ENCODE peak calls at places on chromosomes 6 and 20, in four cellular contexts. T is GM23248, L is mesenchymal stem cell, H is aorta. Q is an unnamed sample.

GRCh38 chr6:31847276-31847978 is 15.2 kb downstream of the NEU1 start:
- DNase-seq in T (no peak), L (no peak), H (no peak), Q (no peak)

GRCh38 chr6:107144014-107144413 is 28.7 kb upstream of the BEND3 start:
- DNase-seq in T (no peak), L (no peak), H (no peak), Q (no peak)

GRCh38 chr20:10861619-10862018 is 187.8 kb upstream of the JAG1 start:
- DNase-seq in T (no peak), L (no peak), H (no peak), Q (no peak)

GRCh38 chr20:48679603-48680002 is 148.2 kb downstream of the PREX1 start:
- DNase-seq in T (no peak), L (no peak), H (peak), Q (peak)

GRCh38 chr6:85594197-85594930 is 706 bp upstream of the SNX14 start:
- DNase-seq in T (peak), L (no peak), H (no peak), Q (peak)

GRCh38 chr6:136921521-136921935 is 573 bp upstream of the SLC35D3 start:
- DNase-seq in T (peak), L (no peak), H (no peak), Q (no peak)

GRCh38 chr6:111759836-111760785 is 113.1 kb downstream of the FYN start:
- DNase-seq in T (peak), L (no peak), H (no peak), Q (peak)

GRCh38 chr20:17872434-17872833 is 96.2 kb downstream of the SNX5 start:
- DNase-seq in T (no peak), L (no peak), H (peak), Q (no peak)

GRCh38 chr20:57439432-57439831 is 48.2 kb downstream of the RBM38 start:
- DNase-seq in T (peak), L (no peak), H (peak), Q (no peak)

GRCh38 chr20:56440346-56441007 is 27.9 kb upstream of the RTF2 start:
- DNase-seq in T (no peak), L (peak), H (no peak), Q (no peak)

GRCh38 chr6:47335456-47335855 is 25.8 kb upstream of the TNFRSF21 start:
- DNase-seq in T (no peak), L (no peak), H (no peak), Q (no peak)

GRCh38 chr20:43448748-43449535 is 8.8 kb upstream of the SRSF6 start:
- DNase-seq in T (peak), L (peak), H (no peak), Q (peak)

DNA sequence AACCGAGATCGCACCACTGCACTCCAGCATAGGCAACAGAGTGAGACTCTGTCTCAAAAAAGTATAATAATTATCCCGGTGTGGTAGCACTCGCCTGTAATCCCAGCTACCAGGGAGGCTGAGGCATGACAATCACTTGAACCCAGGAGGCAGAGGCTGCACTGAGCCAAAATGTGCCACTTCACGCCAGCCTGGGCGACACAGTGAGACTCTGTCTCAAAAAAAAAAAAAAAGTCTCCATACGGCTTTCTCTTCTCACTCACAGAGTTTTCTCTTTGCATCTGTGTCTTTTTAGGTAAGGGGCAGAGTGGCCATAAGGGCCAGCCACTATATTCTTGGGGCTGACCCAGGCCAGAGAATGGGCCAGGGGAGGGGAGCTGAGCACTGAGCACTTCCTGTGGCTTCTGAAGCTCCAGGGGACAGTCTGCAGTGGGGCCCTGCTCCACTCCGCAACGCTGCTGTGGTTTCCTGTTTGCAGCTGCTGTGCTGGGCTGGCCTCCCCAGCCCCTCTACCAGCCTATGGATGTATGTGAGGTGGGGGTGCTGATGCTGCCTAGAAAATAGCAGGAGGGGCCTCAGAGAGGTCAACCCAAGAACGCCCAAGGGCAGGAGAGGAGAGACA is 16.2 kb downstream of the SLA2 start:
- DNase-seq in T (no peak), L (peak), H (no peak), Q (no peak)
- H3K27ac ChIP-seq in T (no peak), L (no peak), H (no peak), Q (no peak)

GRCh38 chr6:105892577-105893262 is 193.4 kb upstream of the PRDM1 start:
- DNase-seq in T (no peak), L (no peak), H (no peak), Q (no peak)

GRCh38 chr6:105886812-105887513 is 199.2 kb upstream of the PRDM1 start:
- DNase-seq in T (peak), L (no peak), H (no peak), Q (no peak)

GRCh38 chr6:105889902-105890301 is 196.2 kb upstream of the PRDM1 start:
- DNase-seq in T (no peak), L (no peak), H (no peak), Q (no peak)

GRCh38 chr6:105893741-105894140 is 192.4 kb upstream of the PRDM1 start:
- DNase-seq in T (no peak), L (no peak), H (no peak), Q (no peak)

DNA sequence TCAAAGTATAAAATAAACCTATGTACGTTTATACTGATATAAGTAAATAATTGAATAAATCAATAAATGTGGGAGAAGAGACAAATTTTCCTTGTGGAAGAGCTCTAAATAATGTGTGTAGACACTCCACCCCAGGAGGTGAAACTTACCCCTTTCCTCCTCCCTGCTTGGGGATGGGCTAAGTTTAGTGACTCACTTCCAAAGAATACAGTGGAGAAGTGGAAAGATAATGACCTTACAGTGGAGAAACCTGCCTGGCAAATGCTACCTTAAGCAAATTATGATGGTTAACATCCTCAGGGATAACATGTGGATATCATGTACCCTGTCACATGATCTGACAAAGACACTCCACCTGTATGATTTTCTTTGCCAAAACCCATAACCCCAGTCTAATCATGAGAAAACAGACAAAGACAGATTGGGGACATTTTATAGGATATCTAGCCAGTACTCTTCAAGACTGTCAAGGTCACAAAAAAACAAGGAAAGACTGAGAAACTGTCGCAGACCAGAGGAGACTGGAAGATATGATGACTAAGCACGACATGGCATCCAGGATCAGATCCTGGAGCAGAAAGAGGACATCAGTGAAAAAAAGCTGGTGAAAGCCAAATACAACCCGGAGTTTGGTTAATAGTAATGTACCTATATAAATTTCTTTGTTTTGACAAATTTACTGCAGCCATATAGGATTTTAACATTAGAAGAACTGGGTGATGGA is 195.5 kb upstream of the PRDM1 start:
- DNase-seq in T (peak), L (no peak), H (no peak), Q (no peak)
- H3K27ac ChIP-seq in T (no peak), L (no peak), H (no peak), Q (no peak)

GRCh38 chr6:157481865-157482249 is 100.9 kb downstream of the ZDHHC14 start:
- DNase-seq in T (no peak), L (no peak), H (no peak), Q (no peak)
- H3K27ac ChIP-seq in T (no peak), L (no peak), H (no peak), Q (no peak)

GRCh38 chr6:104143757-104144156 is 716.0 kb downstream of the HACE1 start:
- DNase-seq in T (no peak), L (no peak), H (no peak), Q (no peak)
- H3K27ac ChIP-seq in T (no peak), L (no peak), H (no peak), Q (no peak)

GRCh38 chr20:20446613-20447012 is 78.7 kb downstream of the INSM1 start:
- DNase-seq in T (no peak), L (no peak), H (no peak), Q (no peak)

GRCh38 chr20:20440473-20440872 is 72.6 kb downstream of the INSM1 start:
- DNase-seq in T (no peak), L (no peak), H (no peak), Q (no peak)

GRCh38 chr20:20446001-20446400 is 78.1 kb downstream of the INSM1 start:
- DNase-seq in T (no peak), L (no peak), H (no peak), Q (no peak)

GRCh38 chr20:20441259-20441658 is 73.4 kb downstream of the INSM1 start:
- DNase-seq in T (no peak), L (no peak), H (no peak), Q (no peak)

GRCh38 chr20:20443509-20443908 is 75.6 kb downstream of the INSM1 start:
- DNase-seq in T (no peak), L (no peak), H (no peak), Q (no peak)
- H3K27ac ChIP-seq in T (no peak), L (no peak), H (no peak), Q (no peak)

GRCh38 chr20:41300906-41301305 is 16.6 kb downstream of the ZHX3 start:
- DNase-seq in T (no peak), L (no peak), H (no peak), Q (no peak)

GRCh38 chr20:41306061-41306727 is 11.3 kb downstream of the ZHX3 start:
- DNase-seq in T (no peak), L (no peak), H (no peak), Q (no peak)

GRCh38 chr20:41307021-41307420 is 10.5 kb downstream of the ZHX3 start:
- DNase-seq in T (no peak), L (no peak), H (no peak), Q (no peak)

GRCh38 chr20:41304002-41304401 is 13.5 kb downstream of the ZHX3 start:
- DNase-seq in T (no peak), L (no peak), H (no peak), Q (no peak)

DNA sequence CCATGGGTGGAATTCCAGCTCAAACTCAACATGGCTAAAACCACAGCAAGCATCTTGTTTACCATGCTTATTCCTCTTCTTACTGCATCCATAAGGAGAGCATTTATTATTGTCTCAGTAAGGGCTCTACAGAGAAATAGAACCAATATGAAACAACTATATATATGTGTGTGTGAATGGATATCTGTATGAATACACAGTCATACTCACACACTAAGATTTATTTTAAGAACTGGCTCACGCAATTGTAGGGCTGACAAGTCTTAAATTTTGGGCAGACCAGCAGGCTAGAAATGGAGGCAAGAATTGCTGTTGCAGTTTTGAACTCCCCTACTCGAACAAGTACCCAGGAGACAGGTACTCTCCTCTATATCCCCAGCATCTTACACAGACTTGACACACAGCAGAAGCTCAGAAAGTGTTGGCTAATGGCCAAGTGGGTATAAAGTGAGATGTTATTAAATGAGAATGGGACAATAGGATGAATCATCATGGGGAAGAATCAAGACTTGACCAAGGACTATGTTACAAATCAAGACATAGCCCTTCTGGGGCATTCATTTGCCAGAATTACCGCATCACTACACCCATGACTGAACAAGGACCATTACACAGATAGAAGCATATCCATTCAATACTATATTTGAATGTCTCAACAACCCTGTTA is 13.0 kb downstream of the ZHX3 start:
- DNase-seq in T (no peak), L (no peak), H (no peak), Q (no peak)
- H3K27ac ChIP-seq in T (no peak), L (no peak), H (no peak), Q (no peak)